ENCODE peak calls at places on chromosomes 13 and 19, in seven cellular contexts. One of them, this sample, is unnamed.

GRCh38 chr19:35306473-35307246 is 14.7 kb downstream of the MAG start:
- DNase-seq in left ventricle myocardium inferior: no peak
- DNase-seq in fibroblast of pulmonary artery: no peak
- DNase-seq in spleen: no peak
- DNase-seq in fibroblast of mammary gland: no peak
- DNase-seq in endodermal cell: peak
- DNase-seq in AG10803: no peak
- DNase-seq in this sample: no peak

GRCh38 chr19:55389386-55390317 is 3.9 kb downstream of the RPL28 start:
- DNase-seq in left ventricle myocardium inferior: no peak
- DNase-seq in fibroblast of pulmonary artery: no peak
- DNase-seq in spleen: no peak
- DNase-seq in fibroblast of mammary gland: no peak
- DNase-seq in endodermal cell: no peak
- DNase-seq in AG10803: no peak
- DNase-seq in this sample: no peak

GRCh38 chr13:22027561-22027960 is 356.7 kb downstream of the FGF9 start:
- DNase-seq in left ventricle myocardium inferior: no peak
- DNase-seq in fibroblast of pulmonary artery: no peak
- DNase-seq in spleen: no peak
- DNase-seq in fibroblast of mammary gland: no peak
- DNase-seq in endodermal cell: no peak
- DNase-seq in AG10803: no peak
- DNase-seq in this sample: no peak

GRCh38 chr19:51127755-51128154 is 3.0 kb downstream of the SIGLEC9 start:
- DNase-seq in left ventricle myocardium inferior: no peak
- DNase-seq in fibroblast of pulmonary artery: peak
- DNase-seq in spleen: peak
- DNase-seq in fibroblast of mammary gland: peak
- DNase-seq in endodermal cell: no peak
- DNase-seq in AG10803: peak
- DNase-seq in this sample: no peak

GRCh38 chr19:19642506-19643157 is 825 bp downstream of the GMIP start:
- DNase-seq in left ventricle myocardium inferior: no peak
- DNase-seq in fibroblast of pulmonary artery: no peak
- DNase-seq in spleen: no peak
- DNase-seq in fibroblast of mammary gland: no peak
- DNase-seq in endodermal cell: peak
- DNase-seq in AG10803: peak
- DNase-seq in this sample: no peak

GRCh38 chr19:35045667-35046300 is 4.3 kb downstream of the HPN start:
- DNase-seq in left ventricle myocardium inferior: no peak
- DNase-seq in fibroblast of pulmonary artery: peak
- DNase-seq in spleen: no peak
- DNase-seq in fibroblast of mammary gland: no peak
- DNase-seq in endodermal cell: peak
- DNase-seq in AG10803: peak
- DNase-seq in this sample: no peak

GRCh38 chr13:43799191-43799590 is 12.4 kb upstream of the ENOX1 start:
- DNase-seq in left ventricle myocardium inferior: no peak
- DNase-seq in fibroblast of pulmonary artery: no peak
- DNase-seq in spleen: no peak
- DNase-seq in fibroblast of mammary gland: no peak
- DNase-seq in endodermal cell: no peak
- DNase-seq in AG10803: no peak
- DNase-seq in this sample: no peak

GRCh38 chr19:30076751-30077670 is 135.0 kb downstream of the URI1 start:
- DNase-seq in left ventricle myocardium inferior: no peak
- DNase-seq in fibroblast of pulmonary artery: no peak
- DNase-seq in spleen: peak
- DNase-seq in fibroblast of mammary gland: no peak
- DNase-seq in endodermal cell: peak
- DNase-seq in AG10803: no peak
- DNase-seq in this sample: no peak

GRCh38 chr13:25848822-25849740 is 202.7 kb downstream of the SHISA2 start:
- DNase-seq in left ventricle myocardium inferior: no peak
- DNase-seq in fibroblast of pulmonary artery: no peak
- DNase-seq in spleen: no peak
- DNase-seq in fibroblast of mammary gland: no peak
- DNase-seq in endodermal cell: no peak
- DNase-seq in AG10803: peak
- DNase-seq in this sample: no peak

GRCh38 chr19:35257113-35257461 is 8.3 kb downstream of the LSR start:
- DNase-seq in left ventricle myocardium inferior: no peak
- DNase-seq in fibroblast of pulmonary artery: no peak
- DNase-seq in spleen: peak
- DNase-seq in fibroblast of mammary gland: no peak
- DNase-seq in endodermal cell: no peak
- DNase-seq in AG10803: no peak
- DNase-seq in this sample: peak

GRCh38 chr13:98187862-98188261 is 10.8 kb upstream of the RNF113B start:
- DNase-seq in left ventricle myocardium inferior: no peak
- DNase-seq in fibroblast of pulmonary artery: no peak
- DNase-seq in spleen: no peak
- DNase-seq in fibroblast of mammary gland: no peak
- DNase-seq in endodermal cell: no peak
- DNase-seq in AG10803: no peak
- DNase-seq in this sample: no peak

GRCh38 chr19:17248011-17248776 is 2.5 kb upstream of the NR2F6 start:
- DNase-seq in left ventricle myocardium inferior: no peak
- DNase-seq in fibroblast of pulmonary artery: no peak
- DNase-seq in spleen: no peak
- DNase-seq in fibroblast of mammary gland: no peak
- DNase-seq in endodermal cell: peak
- DNase-seq in AG10803: no peak
- DNase-seq in this sample: no peak

GRCh38 chr13:25945596-25945995 is 106.2 kb downstream of the SHISA2 start:
- DNase-seq in left ventricle myocardium inferior: no peak
- DNase-seq in fibroblast of pulmonary artery: peak
- DNase-seq in spleen: no peak
- DNase-seq in fibroblast of mammary gland: no peak
- DNase-seq in endodermal cell: peak
- DNase-seq in AG10803: no peak
- DNase-seq in this sample: no peak

GRCh38 chr19:11338569-11339253 is 746 bp downstream of the RAB3D start:
- DNase-seq in left ventricle myocardium inferior: no peak
- DNase-seq in fibroblast of pulmonary artery: no peak
- DNase-seq in spleen: no peak
- DNase-seq in fibroblast of mammary gland: no peak
- DNase-seq in endodermal cell: no peak
- DNase-seq in AG10803: no peak
- DNase-seq in this sample: no peak

GRCh38 chr13:113555141-113555540 is 29.4 kb upstream of the TFDP1 start:
- DNase-seq in left ventricle myocardium inferior: no peak
- DNase-seq in fibroblast of pulmonary artery: no peak
- DNase-seq in spleen: peak
- DNase-seq in fibroblast of mammary gland: no peak
- DNase-seq in endodermal cell: peak
- DNase-seq in AG10803: no peak
- DNase-seq in this sample: peak
- H3K4me3 ChIP-seq in left ventricle myocardium inferior: no peak
- H3K4me3 ChIP-seq in fibroblast of pulmonary artery: no peak
- H3K4me3 ChIP-seq in spleen: no peak
- H3K4me3 ChIP-seq in fibroblast of mammary gland: no peak
- H3K4me3 ChIP-seq in endodermal cell: no peak
- H3K4me3 ChIP-seq in AG10803: no peak
- H3K4me3 ChIP-seq in this sample: no peak

GRCh38 chr19:43461303-43461702 is 4.1 kb downstream of the LYPD3 start:
- DNase-seq in left ventricle myocardium inferior: no peak
- DNase-seq in fibroblast of pulmonary artery: no peak
- DNase-seq in spleen: no peak
- DNase-seq in fibroblast of mammary gland: no peak
- DNase-seq in endodermal cell: no peak
- DNase-seq in AG10803: no peak
- DNase-seq in this sample: no peak

GRCh38 chr19:43463381-43464088 is 1.9 kb downstream of the LYPD3 start:
- DNase-seq in left ventricle myocardium inferior: peak
- DNase-seq in fibroblast of pulmonary artery: peak
- DNase-seq in spleen: peak
- DNase-seq in fibroblast of mammary gland: peak
- DNase-seq in endodermal cell: peak
- DNase-seq in AG10803: peak
- DNase-seq in this sample: peak

GRCh38 chr19:43464089-43464775 is 1.2 kb downstream of the LYPD3 start:
- DNase-seq in left ventricle myocardium inferior: peak
- DNase-seq in fibroblast of pulmonary artery: no peak
- DNase-seq in spleen: peak
- DNase-seq in fibroblast of mammary gland: no peak
- DNase-seq in endodermal cell: no peak
- DNase-seq in AG10803: no peak
- DNase-seq in this sample: no peak

GRCh38 chr19:43462383-43462782 is 3.0 kb downstream of the LYPD3 start:
- DNase-seq in left ventricle myocardium inferior: no peak
- DNase-seq in fibroblast of pulmonary artery: no peak
- DNase-seq in spleen: no peak
- DNase-seq in fibroblast of mammary gland: no peak
- DNase-seq in endodermal cell: no peak
- DNase-seq in AG10803: no peak
- DNase-seq in this sample: no peak

DNA sequence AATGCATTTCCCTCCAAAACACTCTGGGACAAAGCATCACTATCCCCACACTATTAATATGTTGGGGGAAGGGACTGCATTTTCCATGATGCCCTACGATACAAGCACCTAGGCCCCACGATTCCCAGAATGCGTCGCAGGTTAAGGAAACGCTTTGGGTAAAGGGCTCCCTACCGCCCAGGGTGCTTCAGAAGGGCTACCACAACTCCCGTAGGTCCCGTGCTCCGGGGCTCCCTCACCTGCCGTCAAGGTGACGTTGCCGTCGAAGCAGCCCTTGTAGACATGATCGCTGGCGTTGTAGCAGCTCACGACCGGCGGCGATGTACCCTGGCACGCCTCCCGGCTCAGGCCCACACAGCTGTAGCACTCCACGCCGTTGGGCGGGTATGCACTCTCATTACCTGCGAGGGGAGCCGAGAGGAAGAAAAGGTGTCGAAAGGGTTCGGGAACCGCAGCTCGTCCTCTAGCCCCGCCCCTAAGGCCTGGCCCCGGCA is 2.5 kb downstream of the LYPD3 start:
- DNase-seq in left ventricle myocardium inferior: no peak
- DNase-seq in fibroblast of pulmonary artery: no peak
- DNase-seq in spleen: no peak
- DNase-seq in fibroblast of mammary gland: no peak
- DNase-seq in endodermal cell: no peak
- DNase-seq in AG10803: no peak
- DNase-seq in this sample: no peak
- H3K4me3 ChIP-seq in left ventricle myocardium inferior: peak
- H3K4me3 ChIP-seq in fibroblast of pulmonary artery: peak
- H3K4me3 ChIP-seq in spleen: peak
- H3K4me3 ChIP-seq in fibroblast of mammary gland: peak
- H3K4me3 ChIP-seq in endodermal cell: peak
- H3K4me3 ChIP-seq in AG10803: peak
- H3K4me3 ChIP-seq in this sample: peak

GRCh38 chr13:50123515-50123861 is 108.2 kb downstream of the KCNRG start:
- DNase-seq in left ventricle myocardium inferior: no peak
- DNase-seq in fibroblast of pulmonary artery: no peak
- DNase-seq in spleen: no peak
- DNase-seq in fibroblast of mammary gland: no peak
- DNase-seq in endodermal cell: no peak
- DNase-seq in AG10803: no peak
- DNase-seq in this sample: no peak

GRCh38 chr13:50123002-50123401 is 107.8 kb downstream of the KCNRG start:
- DNase-seq in left ventricle myocardium inferior: no peak
- DNase-seq in fibroblast of pulmonary artery: no peak
- DNase-seq in spleen: no peak
- DNase-seq in fibroblast of mammary gland: no peak
- DNase-seq in endodermal cell: no peak
- DNase-seq in AG10803: no peak
- DNase-seq in this sample: no peak

GRCh38 chr13:50123862-50124535 is 108.8 kb downstream of the KCNRG start:
- DNase-seq in left ventricle myocardium inferior: no peak
- DNase-seq in fibroblast of pulmonary artery: peak
- DNase-seq in spleen: no peak
- DNase-seq in fibroblast of mammary gland: peak
- DNase-seq in endodermal cell: peak
- DNase-seq in AG10803: peak
- DNase-seq in this sample: peak

GRCh38 chr13:50124536-50125305 is 109.5 kb downstream of the KCNRG start:
- DNase-seq in left ventricle myocardium inferior: peak
- DNase-seq in fibroblast of pulmonary artery: peak
- DNase-seq in spleen: peak
- DNase-seq in fibroblast of mammary gland: peak
- DNase-seq in endodermal cell: peak
- DNase-seq in AG10803: peak
- DNase-seq in this sample: no peak

DNA sequence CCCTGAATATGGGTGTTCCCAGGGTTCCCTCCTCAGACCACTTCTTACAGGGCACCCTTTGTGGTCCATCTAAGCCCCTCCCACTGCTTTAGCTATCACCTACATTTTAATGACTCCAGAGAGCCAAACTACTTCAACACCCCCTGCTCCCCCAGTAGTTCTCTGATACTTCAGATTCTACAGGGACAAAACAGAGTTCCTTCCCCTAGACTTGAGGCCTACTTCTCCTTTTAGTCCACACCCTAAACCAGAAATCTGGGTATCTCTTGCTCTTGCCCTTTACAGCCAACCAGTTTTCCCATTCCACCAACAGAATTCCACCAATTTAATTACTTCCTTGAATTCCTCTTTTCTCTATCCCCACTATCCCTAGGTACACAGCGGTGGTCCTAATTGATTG is 107.2 kb downstream of the KCNRG start:
- DNase-seq in left ventricle myocardium inferior: no peak
- DNase-seq in fibroblast of pulmonary artery: no peak
- DNase-seq in spleen: no peak
- DNase-seq in fibroblast of mammary gland: no peak
- DNase-seq in endodermal cell: peak
- DNase-seq in AG10803: no peak
- DNase-seq in this sample: no peak
- H3K4me3 ChIP-seq in left ventricle myocardium inferior: peak
- H3K4me3 ChIP-seq in fibroblast of pulmonary artery: no peak
- H3K4me3 ChIP-seq in spleen: peak
- H3K4me3 ChIP-seq in fibroblast of mammary gland: no peak
- H3K4me3 ChIP-seq in endodermal cell: no peak
- H3K4me3 ChIP-seq in AG10803: no peak
- H3K4me3 ChIP-seq in this sample: no peak

GRCh38 chr13:101417043-101417406 is 717 bp upstream of the NALCN start:
- DNase-seq in left ventricle myocardium inferior: no peak
- DNase-seq in fibroblast of pulmonary artery: peak
- DNase-seq in spleen: no peak
- DNase-seq in fibroblast of mammary gland: peak
- DNase-seq in endodermal cell: no peak
- DNase-seq in AG10803: no peak
- DNase-seq in this sample: no peak

GRCh38 chr13:101416181-101417042 is at the start of gene NALCN:
- DNase-seq in left ventricle myocardium inferior: peak
- DNase-seq in fibroblast of pulmonary artery: peak
- DNase-seq in spleen: no peak
- DNase-seq in fibroblast of mammary gland: no peak
- DNase-seq in endodermal cell: peak
- DNase-seq in AG10803: no peak
- DNase-seq in this sample: no peak

GRCh38 chr13:101417501-101417900 is 1.2 kb upstream of the NALCN start:
- DNase-seq in left ventricle myocardium inferior: no peak
- DNase-seq in fibroblast of pulmonary artery: no peak
- DNase-seq in spleen: no peak
- DNase-seq in fibroblast of mammary gland: no peak
- DNase-seq in endodermal cell: no peak
- DNase-seq in AG10803: no peak
- DNase-seq in this sample: no peak

GRCh38 chr13:101412076-101412475 is 4.2 kb downstream of the NALCN start:
- DNase-seq in left ventricle myocardium inferior: no peak
- DNase-seq in fibroblast of pulmonary artery: no peak
- DNase-seq in spleen: no peak
- DNase-seq in fibroblast of mammary gland: no peak
- DNase-seq in endodermal cell: no peak
- DNase-seq in AG10803: no peak
- DNase-seq in this sample: no peak

GRCh38 chr13:101415358-101416174 is 742 bp downstream of the NALCN start:
- DNase-seq in left ventricle myocardium inferior: no peak
- DNase-seq in fibroblast of pulmonary artery: no peak
- DNase-seq in spleen: no peak
- DNase-seq in fibroblast of mammary gland: no peak
- DNase-seq in endodermal cell: no peak
- DNase-seq in AG10803: no peak
- DNase-seq in this sample: no peak
- H3K4me3 ChIP-seq in left ventricle myocardium inferior: peak
- H3K4me3 ChIP-seq in fibroblast of pulmonary artery: no peak
- H3K4me3 ChIP-seq in spleen: peak
- H3K4me3 ChIP-seq in fibroblast of mammary gland: peak
- H3K4me3 ChIP-seq in endodermal cell: no peak
- H3K4me3 ChIP-seq in AG10803: peak
- H3K4me3 ChIP-seq in this sample: peak

This sample was measured in vagina.